ENCODE peak calls at places on chromosomes 3 and 15, in five cellular contexts. O, B, L, Z and A are unnamed samples.

GRCh38 chr15:95174880-95175279 is 943.5 kb downstream of the MCTP2 start:
- DNase-seq in O (no peak), B (peak; percentile 95), L (no peak), Z (no peak), A (peak; percentile 78)

GRCh38 chr3:20060924-20061323 is 20.7 kb downstream of the KAT2B start:
- DNase-seq in O (no peak), B (peak; percentile 62), L (peak; percentile 34), Z (no peak), A (peak; percentile 85)

GRCh38 chr3:35440826-35441225 is 198.5 kb upstream of the ARPP21 start:
- DNase-seq in O (no peak), B (no peak), L (no peak), Z (no peak), A (no peak)

GRCh38 chr3:189937302-189938255 is 183.1 kb downstream of the P3H2 start:
- DNase-seq in O (no peak), B (peak; percentile 99), L (no peak), Z (no peak), A (peak; percentile 70)

GRCh38 chr15:90362936-90363212 is 10.8 kb downstream of the ZNF774 start:
- DNase-seq in O (no peak), B (peak; percentile 92), L (peak; percentile 41), Z (no peak), A (peak; percentile 92)

GRCh38 chr3:177597325-177598109 is 400.2 kb upstream of the TBL1XR1 start:
- DNase-seq in O (no peak), B (peak; percentile 97), L (peak; percentile 55), Z (no peak), A (peak; percentile 93)

GRCh38 chr3:190807719-190808375 is 54.6 kb downstream of the GMNC start:
- DNase-seq in O (peak; percentile 97), B (no peak), L (peak; percentile 31), Z (no peak), A (peak; percentile 20)

GRCh38 chr15:74252291-74253080 is 16.4 kb downstream of the CCDC33 start:
- DNase-seq in O (no peak), B (peak; percentile 51), L (no peak), Z (peak; percentile 11), A (peak; percentile 29)

GRCh38 chr3:173140986-173141385 is at the start of gene SPATA16:
- DNase-seq in O (no peak), B (no peak), L (no peak), Z (peak; percentile 74), A (no peak)

GRCh38 chr15:37764733-37765191 is 169.7 kb upstream of the TMCO5A start:
- DNase-seq in O (peak; percentile 65), B (peak; percentile 60), L (no peak), Z (no peak), A (peak; percentile 83)

GRCh38 chr3:173191611-173192010 is 50.6 kb upstream of the SPATA16 start:
- DNase-seq in O (no peak), B (no peak), L (no peak), Z (no peak), A (no peak)

GRCh38 chr3:107993771-107994170 is 97.1 kb downstream of the CD47 start:
- DNase-seq in O (no peak), B (peak; percentile 77), L (no peak), Z (no peak), A (peak; percentile 62)

GRCh38 chr15:72936237-72936636 is 116.0 kb upstream of the NEO1 start:
- DNase-seq in O (no peak), B (no peak), L (no peak), Z (no peak), A (no peak)

GRCh38 chr15:27089676-27090075 is 118.7 kb downstream of the GABRG3 start:
- DNase-seq in O (no peak), B (no peak), L (no peak), Z (no peak), A (no peak)

GRCh38 chr15:82805994-82806406 is at the start of gene FSD2:
- DNase-seq in O (no peak), B (no peak), L (no peak), Z (no peak), A (no peak)

GRCh38 chr3:15646924-15647511 is 45.5 kb downstream of the BTD start:
- DNase-seq in O (peak; percentile 44), B (peak; percentile 100), L (peak; percentile 63), Z (no peak), A (peak; percentile 98)

GRCh38 chr15:62153228-62153627 is 11.9 kb downstream of the C2CD4B start:
- DNase-seq in O (no peak), B (no peak), L (no peak), Z (no peak), A (no peak)

GRCh38 chr15:23877502-23878412 is 190.7 kb upstream of the NDN start:
- DNase-seq in O (peak; percentile 80), B (peak; percentile 1), L (peak; percentile 57), Z (peak; percentile 81), A (peak; percentile 17)

GRCh38 chr3:171439996-171440395 is 20.2 kb downstream of the TNIK start:
- DNase-seq in O (no peak), B (no peak), L (no peak), Z (no peak), A (no peak)

GRCh38 chr3:172143739-172144497 is 104.5 kb downstream of the FNDC3B start:
- DNase-seq in O (no peak), B (no peak), L (no peak), Z (no peak), A (no peak)

GRCh38 chr3:147937891-147938290 is 528.7 kb downstream of the ZIC1 start:
- DNase-seq in O (no peak), B (no peak), L (no peak), Z (no peak), A (no peak)

GRCh38 chr15:83077487-83078230 is 10.6 kb upstream of the BTBD1 start:
- DNase-seq in O (no peak), B (no peak), L (no peak), Z (no peak), A (no peak)

GRCh38 chr15:44101944-44102343 is 93.1 kb downstream of the FRMD5 start:
- DNase-seq in O (no peak), B (peak; percentile 98), L (no peak), Z (no peak), A (peak; percentile 66)

GRCh38 chr15:58383876-58384275 is 47.9 kb upstream of the LIPC start:
- DNase-seq in O (no peak), B (no peak), L (no peak), Z (no peak), A (no peak)

GRCh38 chr15:92687183-92687582 is 31.6 kb upstream of the FAM174B start:
- DNase-seq in O (no peak), B (no peak), L (no peak), Z (no peak), A (no peak)

GRCh38 chr3:130835483-130835882 is 58.4 kb upstream of the ATP2C1 start:
- DNase-seq in O (no peak), B (peak; percentile 3), L (no peak), Z (no peak), A (peak; percentile 53)

GRCh38 chr3:14152233-14152962 is 26.0 kb downstream of the XPC start:
- DNase-seq in O (no peak), B (no peak), L (no peak), Z (no peak), A (no peak)

GRCh38 chr3:35562141-35562540 is 77.2 kb upstream of the ARPP21 start:
- DNase-seq in O (no peak), B (no peak), L (no peak), Z (no peak), A (no peak)

DNA sequence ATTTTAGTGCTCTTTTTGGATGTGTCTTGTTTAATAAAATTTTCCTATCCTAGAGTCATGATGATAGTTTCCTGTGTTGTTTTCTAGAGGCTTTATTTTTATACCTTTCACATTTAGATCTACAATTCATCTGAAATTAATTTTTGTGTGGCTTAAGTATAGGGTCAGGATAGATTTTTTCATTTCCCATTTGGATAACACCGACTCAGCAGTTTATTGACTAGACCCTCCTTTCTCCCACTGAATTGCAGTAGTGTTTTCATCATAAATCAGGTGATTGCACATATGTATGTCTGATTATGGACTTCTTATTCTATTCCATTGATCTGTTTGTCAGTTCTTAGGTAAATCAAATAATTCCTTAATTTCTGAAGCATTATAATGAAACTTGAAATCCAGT is 10.4 kb downstream of the PRR23A start:
- DNase-seq in O (no peak), B (no peak), L (no peak), Z (no peak), A (no peak)
- TF ChIP-seq CTCF in O (no peak), B (no peak), L (no peak), Z (no peak), A (no peak)

GRCh38 chr3:157573281-157573680 is 70.1 kb upstream of the VEPH1 start:
- DNase-seq in O (no peak), B (peak; percentile 75), L (no peak), Z (no peak), A (peak; percentile 31)
- H3K4me3 ChIP-seq in O (no peak overlapping the region), B (no peak overlapping the region), L (no peak overlapping the region), Z (no peak overlapping the region), A (no peak overlapping the region)

DNA sequence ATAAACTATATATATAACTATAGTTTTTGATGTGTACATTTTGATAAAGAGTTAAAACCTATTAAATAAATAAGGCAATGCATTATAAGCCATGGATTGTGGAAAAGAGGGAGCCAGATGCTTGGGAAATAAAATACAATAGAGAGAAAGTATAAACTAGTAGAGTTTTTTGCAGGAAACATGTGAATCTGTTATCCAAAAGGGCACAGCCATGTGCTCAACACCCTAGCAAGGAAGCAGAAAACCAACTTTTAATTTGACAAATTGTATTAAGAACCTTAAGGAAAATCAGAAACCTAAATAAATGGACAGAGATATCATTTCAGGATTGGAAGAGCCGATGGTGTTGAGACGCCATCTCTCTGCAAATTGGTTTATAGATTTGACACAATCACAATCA is 63.5 kb downstream of the ITGB5 start:
- DNase-seq in O (no peak), B (no peak), L (no peak), Z (no peak), A (no peak)
- TF ChIP-seq CTCF in O (no peak), B (no peak), L (no peak), Z (no peak), A (no peak)

GRCh38 chr3:120418866-120419490 is 31.8 kb downstream of the FSTL1 start:
- DNase-seq in O (peak; percentile 66), B (no peak), L (no peak), Z (no peak), A (peak; percentile 70)

GRCh38 chr3:120419797-120420196 is 31.0 kb downstream of the FSTL1 start:
- DNase-seq in O (no peak), B (no peak), L (no peak), Z (no peak), A (no peak)

GRCh38 chr3:120420360-120420759 is 30.4 kb downstream of the FSTL1 start:
- DNase-seq in O (no peak), B (peak; percentile 61), L (no peak), Z (no peak), A (no peak)

GRCh38 chr3:120423432-120423831 is 27.4 kb downstream of the FSTL1 start:
- DNase-seq in O (no peak), B (no peak), L (no peak), Z (no peak), A (no peak)

DNA sequence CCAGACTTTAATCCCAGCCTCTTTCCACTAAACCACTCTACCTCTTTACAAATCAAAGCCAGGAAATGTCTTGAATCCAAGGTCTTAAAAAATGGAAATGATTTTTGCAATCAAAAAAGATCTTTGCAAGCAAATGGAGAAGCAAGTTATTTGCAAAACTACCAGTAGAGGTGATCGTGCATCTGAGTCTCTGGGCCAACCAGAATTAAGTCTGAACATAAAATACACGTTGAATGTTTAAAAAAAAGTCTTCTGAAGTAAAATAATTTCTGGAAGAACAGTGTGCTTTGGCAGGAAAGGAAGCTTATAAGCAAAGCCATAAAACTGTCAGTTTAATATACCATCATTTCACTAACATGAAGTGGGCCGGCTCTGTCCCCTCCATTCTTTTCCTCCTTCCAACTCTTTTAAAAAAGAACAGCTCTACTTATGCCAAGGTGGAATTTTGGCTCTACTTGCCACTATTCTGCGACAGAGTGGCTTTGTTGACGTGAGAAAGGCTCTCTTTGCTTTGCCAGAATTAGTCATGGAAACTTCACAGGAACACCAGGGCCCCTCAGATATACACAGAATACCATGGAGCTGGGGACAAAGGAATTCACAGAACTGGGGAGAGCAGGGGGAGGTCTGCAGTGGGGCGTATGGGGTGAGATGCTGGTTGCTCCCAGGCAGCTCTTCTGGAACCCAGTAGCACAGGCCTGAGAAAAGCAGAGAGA is 29.8 kb downstream of the FSTL1 start:
- DNase-seq in O (no peak), B (peak; percentile 65), L (no peak), Z (no peak), A (peak; percentile 82)
- H3K4me3 ChIP-seq in O (no peak overlapping the region), B (no peak overlapping the region), L (no peak overlapping the region), Z (no peak overlapping the region), A (no peak overlapping the region)